ENCODE peak calls at places on chromosome 21, in eight cellular contexts. I is Calu3, P is AG04449, W is body of pancreas, X is thyroid gland, Z is HFF-Myc, C is progenitor cell of endocrine pancreas, S is AG09309. A is an unnamed sample.
A peak's percentile ranks its signal among the peaks of the same experiment; 100 is the strongest.

GRCh38 chr21:28805885-28806284 is 186.8 kb downstream of the LTN1 start:
- DNase-seq in C (no peak), S (peak; percentile 70), Z (peak; percentile 46), W (no peak), P (peak; percentile 74), I (no peak), X (no peak), A (no peak)

GRCh38 chr21:33236013-33236686 is 6.4 kb downstream of the IFNAR2 start:
- DNase-seq in S (no peak), X (no peak), P (no peak), I (no peak), C (no peak), Z (no peak), W (no peak), A (no peak)

GRCh38 chr21:33036430-33037162 is 10.9 kb downstream of the OLIG2 start:
- DNase-seq in W (no peak), S (peak; percentile 13), C (no peak), X (no peak), Z (peak; percentile 19), I (no peak), P (no peak), A (no peak)

GRCh38 chr21:34690793-34691175 is 22.0 kb downstream of the CLIC6 start:
- DNase-seq in P (no peak), X (no peak), Z (no peak), I (no peak), S (no peak), C (no peak), W (no peak), A (no peak)

GRCh38 chr21:32653326-32653901 is 41.2 kb upstream of the CFAP298 start:
- DNase-seq in S (no peak), I (peak; percentile 49), Z (no peak), X (peak; percentile 19), W (peak; percentile 31), C (no peak), P (no peak), A (no peak)

GRCh38 chr21:19684328-19684727 is 1280.7 kb upstream of the TMPRSS15 start:
- DNase-seq in X (no peak), C (no peak), S (no peak), Z (no peak), I (no peak), P (no peak), W (no peak), A (no peak)

GRCh38 chr21:34603002-34603709 is 11.8 kb downstream of the RCAN1 start:
- DNase-seq in W (peak; percentile 88), C (peak; percentile 68), I (peak; percentile 80), X (peak; percentile 86), Z (peak; percentile 36), P (no peak), S (peak; percentile 31), A (peak; percentile 76)

GRCh38 chr21:16033193-16033592 is 303.4 kb downstream of the USP25 start:
- DNase-seq in W (no peak), I (no peak), X (no peak), S (no peak), C (no peak), P (no peak), Z (no peak), A (no peak)

GRCh38 chr21:29084372-29084771 is 10.9 kb upstream of the CCT8 start:
- DNase-seq in X (no peak), S (no peak), W (no peak), C (no peak), P (no peak), Z (no peak), I (no peak), A (no peak)

GRCh38 chr21:17506936-17507335 is 5.9 kb upstream of the CXADR start:
- DNase-seq in X (no peak), I (no peak), C (no peak), P (no peak), S (no peak), Z (no peak), W (no peak), A (no peak)

GRCh38 chr21:20424943-20425342 is 573.3 kb upstream of the NCAM2 start:
- DNase-seq in S (no peak), C (no peak), Z (no peak), P (no peak), W (no peak), X (no peak), I (no peak), A (no peak)

DNA sequence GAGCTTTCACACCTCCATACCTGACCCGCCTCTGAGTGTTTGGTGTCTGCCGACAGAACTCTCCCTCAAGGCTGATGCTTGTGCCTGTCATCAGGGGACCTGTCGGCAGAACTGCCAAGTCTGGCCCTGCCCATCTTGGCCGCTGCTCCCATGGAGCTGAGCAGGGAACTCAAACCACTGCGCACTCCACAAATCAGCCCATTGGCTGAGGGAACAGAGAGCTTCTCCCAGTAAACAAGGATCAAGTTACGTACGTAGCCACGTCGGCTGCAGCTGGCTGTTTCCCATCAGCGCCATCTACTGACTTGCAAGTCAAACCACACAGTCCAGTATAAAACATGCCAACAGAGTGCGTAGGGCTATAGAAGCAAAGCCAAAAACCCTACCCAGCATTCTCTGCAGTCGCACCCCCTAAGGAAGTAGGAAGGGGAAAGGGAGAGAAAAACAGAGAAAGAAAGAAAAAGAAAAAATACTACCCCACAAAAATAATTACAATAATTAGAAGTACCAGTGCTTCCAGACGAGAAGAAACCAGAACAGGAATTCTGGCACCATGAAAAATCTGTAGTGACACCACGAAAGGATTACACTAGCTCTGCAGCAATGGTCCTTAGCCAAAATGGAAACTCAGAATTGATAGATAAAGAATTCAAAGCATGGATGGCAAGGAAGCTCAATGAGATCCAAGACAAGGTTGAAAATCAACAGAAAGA is 13.1 kb downstream of the KRTAP13-1 start:
- DNase-seq in S (no peak), C (peak; percentile 48), W (peak; percentile 89), I (peak; percentile 12), X (peak; percentile 76), P (no peak), Z (peak; percentile 12), A (no peak)
- TF ChIP-seq CTCF in S (no peak), C (peak; percentile 70), W (no peak), I (no peak), X (peak; percentile 54), P (peak; percentile 20), Z (peak; percentile 17), A (no peak)

GRCh38 chr21:36316872-36317484 is 3.0 kb upstream of the MORC3 start:
- DNase-seq in W (no peak), X (no peak), S (no peak), C (no peak), P (no peak), I (no peak), Z (no peak), A (no peak)

GRCh38 chr21:36320421-36321324 is 676 bp downstream of the MORC3 start:
- DNase-seq in I (peak; percentile 59), X (peak; percentile 71), Z (no peak), W (peak; percentile 53), S (no peak), C (peak; percentile 56), P (no peak), A (peak; percentile 39)

GRCh38 chr21:36321325-36322082 is 1.5 kb downstream of the MORC3 start:
- DNase-seq in I (no peak), W (no peak), C (no peak), Z (no peak), X (peak; percentile 3), S (no peak), P (no peak), A (no peak)

GRCh38 chr21:36322083-36322424 is 2.1 kb downstream of the MORC3 start:
- DNase-seq in X (no peak), C (no peak), I (no peak), P (no peak), W (no peak), Z (no peak), S (no peak), A (no peak)

GRCh38 chr21:36319767-36320420 is at the start of gene MORC3:
- DNase-seq in X (peak; percentile 98), W (peak; percentile 98), I (peak; percentile 95), S (peak; percentile 97), C (peak; percentile 97), Z (peak; percentile 98), P (peak; percentile 93), A (peak; percentile 87)
- TF ChIP-seq CTCF in X (peak; percentile 2), W (no peak), I (no peak), S (no peak), C (no peak), Z (no peak), P (no peak), A (no peak)

DNA sequence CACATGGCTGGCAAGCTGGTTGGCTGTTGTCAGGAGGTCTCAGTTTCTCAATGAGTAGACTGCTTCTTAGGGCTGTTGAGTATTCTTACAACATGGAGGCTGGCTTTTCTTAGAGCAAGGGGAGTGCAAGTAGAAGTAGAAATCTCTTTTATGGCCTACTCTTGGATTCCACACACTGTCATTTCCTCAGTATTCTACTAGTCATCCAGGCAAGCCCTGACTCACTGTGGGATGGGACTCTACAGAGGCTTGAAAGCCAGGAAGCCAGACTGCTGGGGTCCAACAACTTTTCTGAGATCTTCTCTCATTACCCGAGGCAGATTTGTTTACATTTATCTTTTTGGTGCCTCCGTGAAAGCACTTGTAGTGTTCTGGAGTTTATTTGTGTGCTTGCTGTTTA is 196.2 kb upstream of the APP start:
- DNase-seq in S (no peak), W (no peak), Z (no peak), P (no peak), C (no peak), X (no peak), I (no peak), A (no peak)
- TF ChIP-seq CTCF in S (no peak), W (no peak), Z (no peak), P (no peak), C (no peak), X (no peak), I (no peak), A (no peak)

GRCh38 chr21:27212444-27212843 is 245.6 kb upstream of the ADAMTS5 start:
- DNase-seq in W (no peak), Z (no peak), S (no peak), I (no peak), C (no peak), X (no peak), P (no peak), A (no peak)

GRCh38 chr21:27219068-27219467 is 252.2 kb upstream of the ADAMTS5 start:
- DNase-seq in X (no peak), W (no peak), Z (no peak), P (no peak), S (peak; percentile 49), I (no peak), C (no peak), A (no peak)

GRCh38 chr21:27213328-27213727 is 246.4 kb upstream of the ADAMTS5 start:
- DNase-seq in W (no peak), C (no peak), P (no peak), Z (no peak), X (no peak), I (no peak), S (no peak), A (no peak)
- TF ChIP-seq CTCF in W (no peak), C (peak; percentile 28), P (peak; percentile 30), Z (peak; percentile 23), X (no peak), I (no peak), S (peak; percentile 46), A (no peak)